ENCODE peak calls at places on chromosomes 16 and 17, in six cellular contexts. One of them, this sample, is unnamed.

GRCh38 chr17:77318491-77319210 is 177.9 kb downstream of the SEC14L1 start:
- DNase-seq in H9: no peak
- DNase-seq in mesenchymal stem cell: peak; percentile 72
- DNase-seq in H1: no peak
- DNase-seq in neuronal stem cell: no peak
- DNase-seq in IMR-90: peak; percentile 29
- DNase-seq in this sample: peak; percentile 49

GRCh38 chr16:85613609-85614337 is 651 bp downstream of the GSE1 start:
- DNase-seq in neuronal stem cell: no peak
- DNase-seq in H9: peak; percentile 75
- DNase-seq in H1: peak; percentile 82
- DNase-seq in IMR-90: no peak
- DNase-seq in mesenchymal stem cell: peak; percentile 61
- DNase-seq in this sample: peak; percentile 67

GRCh38 chr16:25413962-25414361 is 156.3 kb upstream of the ZKSCAN2 start:
- DNase-seq in neuronal stem cell: no peak
- DNase-seq in H9: no peak
- DNase-seq in H1: no peak
- DNase-seq in mesenchymal stem cell: no peak
- DNase-seq in IMR-90: no peak
- DNase-seq in this sample: peak; percentile 83

GRCh38 chr16:72371307-72372081 is 199.5 kb upstream of the PMFBP1 start:
- DNase-seq in H9: peak; percentile 75
- DNase-seq in mesenchymal stem cell: peak; percentile 65
- DNase-seq in IMR-90: peak; percentile 25
- DNase-seq in H1: no peak
- DNase-seq in neuronal stem cell: peak; percentile 56
- DNase-seq in this sample: no peak

GRCh38 chr17:61196302-61196704 is 203.3 kb upstream of the TBX2 start:
- DNase-seq in H1: no peak
- DNase-seq in mesenchymal stem cell: peak; percentile 44
- DNase-seq in IMR-90: peak; percentile 42
- DNase-seq in H9: no peak
- DNase-seq in neuronal stem cell: no peak
- DNase-seq in this sample: no peak

GRCh38 chr17:32483451-32484019 is 3.3 kb upstream of the CDK5R1 start:
- DNase-seq in IMR-90: peak; percentile 61
- DNase-seq in H1: peak; percentile 78
- DNase-seq in H9: peak; percentile 92
- DNase-seq in mesenchymal stem cell: peak; percentile 74
- DNase-seq in neuronal stem cell: peak; percentile 62
- DNase-seq in this sample: peak; percentile 42

GRCh38 chr17:48624544-48625501 is 1.3 kb downstream of the HOXB9 start:
- DNase-seq in IMR-90: no peak
- DNase-seq in neuronal stem cell: no peak
- DNase-seq in H9: peak; percentile 87
- DNase-seq in H1: peak; percentile 80
- DNase-seq in mesenchymal stem cell: peak; percentile 76
- DNase-seq in this sample: no peak

GRCh38 chr17:29625037-29625750 is 2.5 kb upstream of the CORO6 start:
- DNase-seq in neuronal stem cell: no peak
- DNase-seq in mesenchymal stem cell: no peak
- DNase-seq in H9: peak; percentile 89
- DNase-seq in IMR-90: peak; percentile 35
- DNase-seq in H1: no peak
- DNase-seq in this sample: peak; percentile 55

GRCh38 chr16:5041604-5042133 is 7.9 kb upstream of the NAGPA start:
- DNase-seq in H9: no peak
- DNase-seq in H1: no peak
- DNase-seq in neuronal stem cell: no peak
- DNase-seq in IMR-90: peak; percentile 83
- DNase-seq in mesenchymal stem cell: peak; percentile 70
- DNase-seq in this sample: peak; percentile 54

GRCh38 chr16:1726661-1727502 is 20.9 kb downstream of the MAPK8IP3 start:
- DNase-seq in mesenchymal stem cell: no peak
- DNase-seq in neuronal stem cell: no peak
- DNase-seq in H1: no peak
- DNase-seq in IMR-90: no peak
- DNase-seq in H9: no peak
- DNase-seq in this sample: no peak

GRCh38 chr17:55433629-55434422 is 12.2 kb upstream of the MMD start:
- DNase-seq in neuronal stem cell: no peak
- DNase-seq in H1: no peak
- DNase-seq in mesenchymal stem cell: peak; percentile 98
- DNase-seq in H9: no peak
- DNase-seq in IMR-90: peak; percentile 96
- DNase-seq in this sample: peak; percentile 76

GRCh38 chr17:28959471-28959871 is 8.2 kb upstream of the PHF12 start:
- DNase-seq in H1: no peak
- DNase-seq in IMR-90: no peak
- DNase-seq in mesenchymal stem cell: no peak
- DNase-seq in H9: no peak
- DNase-seq in neuronal stem cell: no peak
- DNase-seq in this sample: no peak

GRCh38 chr17:5526821-5527598 is 40.6 kb downstream of the MIS12 start:
- DNase-seq in IMR-90: peak; percentile 98
- DNase-seq in H1: no peak
- DNase-seq in neuronal stem cell: peak; percentile 32
- DNase-seq in mesenchymal stem cell: peak; percentile 99
- DNase-seq in H9: no peak
- DNase-seq in this sample: peak; percentile 85

GRCh38 chr16:57783116-57783515 is 19.2 kb downstream of the KIFC3 start:
- DNase-seq in H9: no peak
- DNase-seq in mesenchymal stem cell: no peak
- DNase-seq in neuronal stem cell: no peak
- DNase-seq in H1: no peak
- DNase-seq in IMR-90: no peak
- DNase-seq in this sample: no peak

DNA sequence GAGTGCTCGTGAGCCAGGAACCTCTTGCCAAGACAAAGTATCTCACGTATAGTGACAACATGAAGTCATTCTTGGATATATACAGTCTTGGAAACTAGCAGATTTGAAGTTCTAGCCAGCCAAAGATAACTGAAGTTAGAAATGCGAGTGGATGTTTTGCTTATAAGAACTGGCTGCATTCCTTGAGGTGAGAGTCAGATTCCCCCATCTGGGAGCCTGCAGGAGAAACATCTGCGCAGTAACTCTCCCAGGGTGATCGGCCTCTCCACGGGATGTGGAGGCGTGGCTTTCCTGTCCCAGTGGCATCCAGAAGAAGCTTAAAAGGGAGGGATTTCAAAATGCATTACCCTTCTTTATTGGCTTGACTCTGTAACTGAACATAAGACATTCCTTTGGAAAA is 89.9 kb downstream of the SHISA6 start:
- DNase-seq in H9: peak; percentile 87
- DNase-seq in mesenchymal stem cell: no peak
- DNase-seq in H1: peak; percentile 62
- DNase-seq in IMR-90: peak; percentile 1
- DNase-seq in neuronal stem cell: peak; percentile 14
- DNase-seq in this sample: peak; percentile 21
- H3K23ac ChIP-seq in H9: no peak overlapping the region
- H3K23ac ChIP-seq in mesenchymal stem cell: no peak overlapping the region
- H3K23ac ChIP-seq in H1: no peak overlapping the region
- H3K23ac ChIP-seq in IMR-90: no peak overlapping the region
- H3K23ac ChIP-seq in neuronal stem cell: no peak overlapping the region
- H3K23ac ChIP-seq in this sample: no peak overlapping the region

GRCh38 chr16:76885776-76886175 is 305.2 kb upstream of the MON1B start:
- DNase-seq in H1: no peak
- DNase-seq in H9: no peak
- DNase-seq in neuronal stem cell: no peak
- DNase-seq in mesenchymal stem cell: no peak
- DNase-seq in IMR-90: no peak
- DNase-seq in this sample: no peak
- H3K14ac ChIP-seq in H1: no peak overlapping the region
- H3K14ac ChIP-seq in H9: no peak overlapping the region
- H3K14ac ChIP-seq in neuronal stem cell: no peak overlapping the region
- H3K14ac ChIP-seq in mesenchymal stem cell: no peak overlapping the region
- H3K14ac ChIP-seq in IMR-90: no peak overlapping the region
- H3K14ac ChIP-seq in this sample: no peak overlapping the region

GRCh38 chr17:67377727-67378443 is 804 bp downstream of the PITPNC1 start:
- DNase-seq in mesenchymal stem cell: peak; percentile 57
- DNase-seq in neuronal stem cell: peak; percentile 57
- DNase-seq in IMR-90: peak; percentile 35
- DNase-seq in H1: no peak
- DNase-seq in H9: peak; percentile 69
- DNase-seq in this sample: peak; percentile 42

GRCh38 chr17:67376892-67377726 is at the start of gene PITPNC1:
- DNase-seq in H1: peak; percentile 89
- DNase-seq in H9: peak; percentile 91
- DNase-seq in mesenchymal stem cell: peak; percentile 91
- DNase-seq in neuronal stem cell: peak; percentile 84
- DNase-seq in IMR-90: peak; percentile 86
- DNase-seq in this sample: peak; percentile 84

GRCh38 chr17:67381925-67382257 is 4.8 kb downstream of the PITPNC1 start:
- DNase-seq in H9: no peak
- DNase-seq in IMR-90: no peak
- DNase-seq in neuronal stem cell: no peak
- DNase-seq in H1: no peak
- DNase-seq in mesenchymal stem cell: no peak
- DNase-seq in this sample: no peak

GRCh38 chr17:67378444-67379250 is 1.6 kb downstream of the PITPNC1 start:
- DNase-seq in neuronal stem cell: peak; percentile 82
- DNase-seq in H1: peak; percentile 90
- DNase-seq in IMR-90: peak; percentile 82
- DNase-seq in mesenchymal stem cell: peak; percentile 86
- DNase-seq in H9: peak; percentile 95
- DNase-seq in this sample: peak; percentile 91

DNA sequence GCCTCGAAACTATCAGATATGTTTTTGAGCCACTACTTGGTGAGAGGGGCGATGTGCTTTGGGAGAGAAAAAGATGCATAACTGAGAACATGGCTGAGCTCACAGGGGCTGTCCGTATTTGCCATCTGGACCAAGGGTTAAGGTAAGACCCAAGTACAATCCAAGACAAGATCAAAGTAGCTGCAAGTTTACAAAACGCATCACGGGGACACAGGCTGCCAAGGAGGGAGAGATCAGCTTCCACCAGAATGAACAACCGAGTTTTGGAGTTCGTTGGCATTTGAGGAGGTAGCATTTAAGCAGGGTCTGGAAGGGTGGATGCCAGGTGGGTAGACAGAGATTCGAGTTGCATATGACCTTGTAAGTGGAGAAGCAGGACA is 2.2 kb downstream of the PITPNC1 start:
- DNase-seq in mesenchymal stem cell: no peak
- DNase-seq in IMR-90: no peak
- DNase-seq in H9: no peak
- DNase-seq in H1: no peak
- DNase-seq in neuronal stem cell: no peak
- DNase-seq in this sample: no peak
- H3K23ac ChIP-seq in mesenchymal stem cell: no peak overlapping the region
- H3K23ac ChIP-seq in IMR-90: peak overlapping the region; percentile 88
- H3K23ac ChIP-seq in H9: no peak overlapping the region
- H3K23ac ChIP-seq in H1: no peak overlapping the region
- H3K23ac ChIP-seq in neuronal stem cell: no peak overlapping the region
- H3K23ac ChIP-seq in this sample: no peak overlapping the region

GRCh38 chr17:27320222-27320560 is 26.3 kb downstream of the WSB1 start:
- DNase-seq in mesenchymal stem cell: no peak
- DNase-seq in IMR-90: no peak
- DNase-seq in H1: no peak
- DNase-seq in neuronal stem cell: no peak
- DNase-seq in H9: peak; percentile 21
- DNase-seq in this sample: no peak
- H3K14ac ChIP-seq in mesenchymal stem cell: no peak overlapping the region
- H3K14ac ChIP-seq in IMR-90: no peak overlapping the region
- H3K14ac ChIP-seq in H1: no peak overlapping the region
- H3K14ac ChIP-seq in neuronal stem cell: no peak overlapping the region
- H3K14ac ChIP-seq in H9: no peak overlapping the region
- H3K14ac ChIP-seq in this sample: no peak overlapping the region

GRCh38 chr17:44754276-44754675 is 4.5 kb upstream of the ADAM11 start:
- DNase-seq in neuronal stem cell: no peak
- DNase-seq in H9: no peak
- DNase-seq in mesenchymal stem cell: no peak
- DNase-seq in H1: no peak
- DNase-seq in IMR-90: no peak
- DNase-seq in this sample: no peak
- H3K23ac ChIP-seq in neuronal stem cell: no peak overlapping the region
- H3K23ac ChIP-seq in H9: no peak overlapping the region
- H3K23ac ChIP-seq in mesenchymal stem cell: no peak overlapping the region
- H3K23ac ChIP-seq in H1: no peak overlapping the region
- H3K23ac ChIP-seq in IMR-90: no peak overlapping the region
- H3K23ac ChIP-seq in this sample: no peak overlapping the region

GRCh38 chr16:80012586-80012985 is 412.0 kb upstream of the MAF start:
- DNase-seq in H9: no peak
- DNase-seq in mesenchymal stem cell: no peak
- DNase-seq in IMR-90: no peak
- DNase-seq in neuronal stem cell: no peak
- DNase-seq in H1: no peak
- DNase-seq in this sample: no peak
- H3K14ac ChIP-seq in H9: no peak overlapping the region
- H3K14ac ChIP-seq in mesenchymal stem cell: no peak overlapping the region
- H3K14ac ChIP-seq in IMR-90: no peak overlapping the region
- H3K14ac ChIP-seq in neuronal stem cell: no peak overlapping the region
- H3K14ac ChIP-seq in H1: no peak overlapping the region
- H3K14ac ChIP-seq in this sample: no peak overlapping the region

GRCh38 chr17:75046583-75047289 is at the start of the genes ATP5PD and KCTD2:
- DNase-seq in neuronal stem cell: peak; percentile 94
- DNase-seq in mesenchymal stem cell: peak; percentile 98
- DNase-seq in IMR-90: peak; percentile 96
- DNase-seq in H9: peak; percentile 99
- DNase-seq in H1: peak; percentile 94
- DNase-seq in this sample: peak; percentile 93
- H3K23ac ChIP-seq in neuronal stem cell: peak within 1 kb of the TSS; percentile 99
- H3K23ac ChIP-seq in mesenchymal stem cell: no peak within 1 kb of the TSS
- H3K23ac ChIP-seq in IMR-90: peak within 1 kb of the TSS; percentile 94
- H3K23ac ChIP-seq in H9: no peak within 1 kb of the TSS
- H3K23ac ChIP-seq in H1: no peak within 1 kb of the TSS
- H3K23ac ChIP-seq in this sample: no peak within 1 kb of the TSS